ENCODE peak calls at places on chromosomes 11 and 22, in nine cellular contexts. W is AG04450, B is GM12878, R is sigmoid colon, V is body of pancreas, D is cardiac muscle cell, C is ovary, S is PC-3, Q is uterus. L is an unnamed sample.

GRCh38 chr11:102306048-102306575 is 11.2 kb upstream of the BIRC3 start:
- DNase-seq in W (no peak), B (no peak), R (no peak), V (peak; percentile 46), D (no peak), C (no peak), S (peak; percentile 98), Q (no peak), L (no peak)

GRCh38 chr11:2489103-2489502 is 44.3 kb downstream of the KCNQ1 start:
- DNase-seq in W (no peak), B (no peak), R (no peak), V (no peak), D (no peak), C (no peak), S (no peak), Q (no peak), L (no peak)

GRCh38 chr22:31296258-31296657 is 4.0 kb upstream of the PIK3IP1 start:
- DNase-seq in W (no peak), B (no peak), R (no peak), V (no peak), D (no peak), C (no peak), S (no peak), Q (no peak), L (no peak)

GRCh38 chr11:86160546-86161149 is 83.9 kb upstream of the EED start:
- DNase-seq in W (no peak), B (no peak), R (no peak), V (no peak), D (no peak), C (no peak), S (peak; percentile 73), Q (no peak), L (no peak)

GRCh38 chr11:128965485-128965884 is 22.8 kb upstream of the TP53AIP1 start:
- DNase-seq in W (no peak), B (peak; percentile 59), R (no peak), V (no peak), D (no peak), C (no peak), S (no peak), Q (no peak), L (no peak)

GRCh38 chr11:27296406-27296994 is 66.5 kb downstream of the CCDC34 start:
- DNase-seq in W (no peak), B (no peak), R (no peak), V (peak; percentile 55), D (peak; percentile 64), C (no peak), S (peak; percentile 74), Q (no peak), L (no peak)

GRCh38 chr22:44701187-44701586 is 817 bp upstream of the PRR5 start:
- DNase-seq in W (no peak), B (no peak), R (no peak), V (no peak), D (no peak), C (no peak), S (no peak), Q (no peak), L (no peak)

GRCh38 chr22:18985761-18986160 is 49.7 kb upstream of the PRODH start:
- DNase-seq in W (no peak), B (no peak), R (peak; percentile 57), V (no peak), D (no peak), C (no peak), S (no peak), Q (no peak), L (no peak)

GRCh38 chr22:38754247-38755154 is 1.3 kb downstream of the SUN2 start:
- DNase-seq in W (peak; percentile 16), B (no peak), R (peak; percentile 93), V (peak; percentile 94), D (peak; percentile 41), C (peak; percentile 78), S (peak; percentile 67), Q (peak; percentile 74), L (peak; percentile 54)

GRCh38 chr11:23653071-23653675 is 792.9 kb upstream of the CCDC179 start:
- DNase-seq in W (no peak), B (no peak), R (no peak), V (no peak), D (no peak), C (no peak), S (no peak), Q (no peak), L (no peak)

GRCh38 chr11:125923012-125923579 is 18.8 kb downstream of the DDX25 start:
- DNase-seq in W (peak; percentile 38), B (peak; percentile 37), R (peak; percentile 79), V (peak; percentile 77), D (peak; percentile 81), C (peak; percentile 74), S (peak; percentile 94), Q (peak; percentile 75), L (peak; percentile 36)

GRCh38 chr11:92643827-92644226 is 325.6 kb upstream of the MTNR1B start:
- DNase-seq in W (no peak), B (no peak), R (no peak), V (no peak), D (no peak), C (no peak), S (no peak), Q (no peak), L (no peak)

GRCh38 chr11:92642146-92642919 is 327.1 kb upstream of the MTNR1B start:
- DNase-seq in W (no peak), B (no peak), R (no peak), V (no peak), D (no peak), C (no peak), S (no peak), Q (no peak), L (no peak)

DNA sequence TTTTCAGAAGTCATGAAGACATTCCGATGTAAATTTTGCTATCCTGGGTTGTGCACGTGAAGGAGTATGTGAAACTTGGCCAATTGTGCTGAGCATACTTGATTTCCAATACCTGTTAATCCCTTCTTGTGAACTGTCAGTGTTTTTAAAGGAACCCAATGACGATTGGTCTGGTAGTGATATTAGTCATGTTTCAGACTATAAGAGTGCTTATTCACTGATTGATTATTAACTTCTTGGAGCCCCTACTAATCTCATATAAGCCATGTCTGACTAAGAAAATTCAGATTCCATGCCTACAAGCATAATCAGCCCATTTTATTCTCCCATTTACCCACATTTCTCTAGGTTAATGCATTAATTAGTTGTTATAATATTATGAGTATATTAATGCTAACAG is 330.8 kb upstream of the MTNR1B start:
- DNase-seq in W (no peak), B (no peak), R (no peak), V (no peak), D (no peak), C (no peak), S (no peak), Q (no peak), L (no peak)
- H3K27ac ChIP-seq in W (no peak overlapping the region), B (no peak overlapping the region), R (no peak overlapping the region), V (no peak overlapping the region), D (no peak overlapping the region), C (no peak overlapping the region), S (no peak overlapping the region), Q (no peak overlapping the region), L (no peak overlapping the region)

GRCh38 chr22:50190182-50190951 is 4.7 kb downstream of the TRABD start:
- DNase-seq in W (no peak), B (peak; percentile 76), R (peak; percentile 87), V (peak; percentile 84), D (peak; percentile 43), C (peak; percentile 68), S (peak; percentile 62), Q (peak; percentile 63), L (peak; percentile 84)
- H3K4me3 ChIP-seq in W (peak overlapping the region; percentile 42), B (peak overlapping the region; percentile 64), R (peak overlapping the region; percentile 19), V (peak overlapping the region; percentile 0), D (no peak overlapping the region), C (peak overlapping the region; percentile 30), S (no peak overlapping the region), Q (peak overlapping the region; percentile 18), L (peak overlapping the region; percentile 65)

DNA sequence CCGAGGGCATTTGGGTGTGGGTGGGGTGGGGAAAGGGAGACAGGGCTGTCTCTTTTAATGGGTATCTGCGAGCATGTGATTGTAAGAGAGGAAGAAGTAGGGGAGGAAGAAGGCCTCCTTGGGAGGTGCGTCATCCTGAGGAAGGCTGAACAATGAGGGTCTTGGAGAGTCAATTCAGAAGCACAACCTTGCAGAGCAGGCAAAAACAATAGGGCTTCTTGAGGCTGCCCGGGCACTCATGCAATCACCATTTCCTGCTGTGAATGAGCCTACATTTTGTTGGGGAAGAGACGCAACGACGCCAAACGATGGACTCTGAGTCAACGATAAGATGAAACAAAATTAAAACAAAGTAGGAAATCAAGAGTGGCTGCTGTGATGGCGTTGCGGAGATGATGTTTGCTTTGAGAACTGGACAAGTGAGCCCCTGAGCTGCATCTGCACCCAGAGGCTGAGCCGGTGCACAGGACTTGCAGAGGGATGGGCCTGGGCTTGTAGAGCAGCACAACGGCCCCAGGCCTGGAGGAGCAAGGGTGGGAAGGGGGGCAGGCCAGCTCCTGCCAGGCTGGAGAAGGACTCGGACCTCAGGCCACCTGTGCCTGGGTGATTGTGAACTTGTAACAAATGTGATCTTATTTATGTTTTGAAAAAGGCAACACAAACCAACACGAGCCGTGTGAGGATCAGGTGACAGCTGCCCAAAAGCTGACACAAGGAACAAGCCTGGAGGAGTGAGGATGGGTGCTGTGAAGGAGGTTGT is 92.3 kb upstream of the B3GAT1 start:
- DNase-seq in W (no peak), B (no peak), R (no peak), V (no peak), D (no peak), C (no peak), S (no peak), Q (no peak), L (no peak)
- TF ChIP-seq CTCF in W (no peak), B (no peak), R (no peak), V (no peak), D (no peak), C (no peak), S (no peak), Q (no peak), L (no peak)

GRCh38 chr11:122637538-122637937 is 18.0 kb upstream of the UBASH3B start:
- DNase-seq in W (no peak), B (no peak), R (no peak), V (no peak), D (no peak), C (no peak), S (no peak), Q (no peak), L (no peak)

GRCh38 chr11:122642971-122643370 is 12.6 kb upstream of the UBASH3B start:
- DNase-seq in W (no peak), B (no peak), R (no peak), V (no peak), D (no peak), C (no peak), S (peak; percentile 61), Q (no peak), L (no peak)

GRCh38 chr11:122645847-122646246 is 9.7 kb upstream of the UBASH3B start:
- DNase-seq in W (no peak), B (no peak), R (no peak), V (no peak), D (no peak), C (no peak), S (peak; percentile 38), Q (no peak), L (no peak)

GRCh38 chr11:122646549-122647340 is 8.8 kb upstream of the UBASH3B start:
- DNase-seq in W (no peak), B (no peak), R (no peak), V (no peak), D (no peak), C (no peak), S (peak; percentile 63), Q (no peak), L (no peak)

DNA sequence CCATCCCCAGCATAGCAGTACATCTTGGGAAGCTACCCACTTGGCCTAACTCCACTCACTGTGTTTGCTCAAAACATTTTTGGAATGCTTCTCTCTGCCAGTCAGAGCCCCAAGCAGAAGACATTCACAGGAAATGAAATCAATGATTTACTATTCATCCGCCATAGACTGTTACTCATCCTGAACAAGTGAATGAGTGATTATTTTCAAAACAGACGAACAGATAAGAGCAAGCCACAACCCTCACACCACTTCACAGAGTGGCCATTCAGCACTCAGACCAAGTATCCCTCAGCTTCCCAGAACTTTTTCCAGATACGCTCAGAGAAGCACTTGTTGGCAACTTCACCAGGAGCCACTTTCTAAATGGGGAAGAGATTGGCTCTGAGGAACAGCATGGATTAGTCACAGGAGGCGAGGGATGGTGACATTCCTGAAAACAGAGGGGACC is 13.0 kb upstream of the UBASH3B start:
- DNase-seq in W (no peak), B (no peak), R (no peak), V (peak; percentile 28), D (peak; percentile 15), C (no peak), S (peak; percentile 98), Q (no peak), L (no peak)
- H3K27ac ChIP-seq in W (peak overlapping the region; percentile 75), B (no peak overlapping the region), R (no peak overlapping the region), V (no peak overlapping the region), D (no peak overlapping the region), C (no peak overlapping the region), S (peak overlapping the region; percentile 89), Q (no peak overlapping the region), L (no peak overlapping the region)

L was measured in left ventricle myocardium inferior.